ENCODE peak calls at places on chromosomes 4 and X, in four cellular contexts. One of them, this sample, is unnamed.

GRCh38 chr4:62923783-62924182 is 1485.5 kb downstream of the TECRL start:
- DNase-seq in SK-N-SH: no peak
- DNase-seq in GM12878: no peak
- DNase-seq in HepG2: no peak
- DNase-seq in this sample: no peak

GRCh38 chr4:153222162-153222789 is 18.0 kb downstream of the TRIM2 start:
- DNase-seq in SK-N-SH: peak
- DNase-seq in GM12878: no peak
- DNase-seq in HepG2: no peak
- DNase-seq in this sample: no peak

GRCh38 chrX:23857409-23857808 is 50.3 kb downstream of the APOO start:
- DNase-seq in SK-N-SH: no peak
- DNase-seq in GM12878: no peak
- DNase-seq in HepG2: peak
- DNase-seq in this sample: no peak

GRCh38 chrX:112832481-112833095 is 8.0 kb downstream of the AMOT start:
- DNase-seq in SK-N-SH: no peak
- DNase-seq in GM12878: no peak
- DNase-seq in HepG2: no peak
- DNase-seq in this sample: no peak

GRCh38 chrX:42530027-42530426 is 247.9 kb downstream of the PPP1R2C start:
- DNase-seq in SK-N-SH: no peak
- DNase-seq in GM12878: no peak
- DNase-seq in HepG2: no peak
- DNase-seq in this sample: no peak

GRCh38 chr4:39963656-39964055 is 14.1 kb downstream of the PDS5A start:
- DNase-seq in SK-N-SH: no peak
- DNase-seq in GM12878: no peak
- DNase-seq in HepG2: no peak
- DNase-seq in this sample: no peak

GRCh38 chr4:53937918-53938317 is 126.5 kb downstream of the CHIC2 start:
- DNase-seq in SK-N-SH: no peak
- DNase-seq in GM12878: no peak
- DNase-seq in HepG2: no peak
- DNase-seq in this sample: peak

GRCh38 chrX:153933751-153934472 is 925 bp downstream of the NAA10 start:
- DNase-seq in SK-N-SH: no peak
- DNase-seq in GM12878: no peak
- DNase-seq in HepG2: no peak
- DNase-seq in this sample: no peak

GRCh38 chr4:40185830-40186664 is 10.8 kb upstream of the RHOH start:
- DNase-seq in SK-N-SH: no peak
- DNase-seq in GM12878: peak
- DNase-seq in HepG2: no peak
- DNase-seq in this sample: no peak

GRCh38 chrX:41145920-41146608 is 60.8 kb downstream of the USP9X start:
- DNase-seq in SK-N-SH: no peak
- DNase-seq in GM12878: no peak
- DNase-seq in HepG2: no peak
- DNase-seq in this sample: no peak

GRCh38 chr4:178027796-178028195 is 585.6 kb upstream of the AGA start:
- DNase-seq in SK-N-SH: no peak
- DNase-seq in GM12878: no peak
- DNase-seq in HepG2: no peak
- DNase-seq in this sample: no peak

GRCh38 chr4:187444061-187444460 is 551.5 kb upstream of the ZFP42 start:
- DNase-seq in SK-N-SH: no peak
- DNase-seq in GM12878: no peak
- DNase-seq in HepG2: no peak
- DNase-seq in this sample: no peak

GRCh38 chrX:40182095-40182494 is 84.3 kb upstream of the BCOR start:
- DNase-seq in SK-N-SH: no peak
- DNase-seq in GM12878: no peak
- DNase-seq in HepG2: no peak
- DNase-seq in this sample: no peak

GRCh38 chr4:77695769-77696168 is 90.1 kb downstream of the CXCL13 start:
- DNase-seq in SK-N-SH: no peak
- DNase-seq in GM12878: no peak
- DNase-seq in HepG2: peak
- DNase-seq in this sample: no peak

GRCh38 chr4:169612869-169613859 is 781 bp upstream of the NEK1 start:
- DNase-seq in SK-N-SH: peak
- DNase-seq in GM12878: no peak
- DNase-seq in HepG2: peak
- DNase-seq in this sample: peak

GRCh38 chrX:118679290-118679689 is 48.1 kb upstream of the IL13RA1 start:
- DNase-seq in SK-N-SH: no peak
- DNase-seq in GM12878: no peak
- DNase-seq in HepG2: no peak
- DNase-seq in this sample: no peak

GRCh38 chrX:14489437-14489836 is 39.9 kb upstream of the GLRA2 start:
- DNase-seq in SK-N-SH: no peak
- DNase-seq in GM12878: no peak
- DNase-seq in HepG2: no peak
- DNase-seq in this sample: no peak

GRCh38 chr4:177119021-177119461 is 190.6 kb upstream of the NEIL3 start:
- DNase-seq in SK-N-SH: no peak
- DNase-seq in GM12878: no peak
- DNase-seq in HepG2: no peak
- DNase-seq in this sample: no peak

GRCh38 chrX:135516376-135516775 is 4.1 kb upstream of the INTS6L start:
- DNase-seq in SK-N-SH: no peak
- DNase-seq in GM12878: no peak
- DNase-seq in HepG2: no peak
- DNase-seq in this sample: peak

GRCh38 chr4:21366312-21366711 is 582.3 kb downstream of the KCNIP4 start:
- DNase-seq in SK-N-SH: no peak
- DNase-seq in GM12878: no peak
- DNase-seq in HepG2: no peak
- DNase-seq in this sample: no peak

GRCh38 chrX:15973299-15973698 is 118.7 kb upstream of the AP1S2 start:
- DNase-seq in SK-N-SH: peak
- DNase-seq in GM12878: peak
- DNase-seq in HepG2: peak
- DNase-seq in this sample: peak

DNA sequence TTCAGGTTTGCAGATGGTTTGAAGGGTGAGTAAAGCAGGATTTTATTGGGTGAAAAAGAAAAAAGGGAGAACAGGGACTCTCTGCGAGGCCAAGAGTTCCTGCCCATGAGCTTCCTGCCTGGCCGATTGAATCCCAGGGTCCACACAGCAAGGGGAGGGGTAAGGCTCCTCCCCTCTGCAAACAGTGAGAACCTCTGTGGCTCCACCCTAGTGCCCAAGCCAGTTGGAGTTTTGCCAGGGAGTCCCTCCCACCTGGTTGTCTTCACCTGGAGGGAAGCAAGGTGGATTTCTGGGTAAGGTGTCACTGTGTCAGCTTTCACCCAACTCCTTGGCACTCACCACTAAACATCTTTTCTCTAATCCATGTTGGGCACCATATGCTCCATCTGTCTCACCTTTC is 70.9 kb downstream of the PDHA2 start:
- DNase-seq in SK-N-SH: no peak
- DNase-seq in GM12878: no peak
- DNase-seq in HepG2: no peak
- DNase-seq in this sample: no peak
- TF ChIP-seq SIN3A in SK-N-SH: no peak
- TF ChIP-seq SIN3A in GM12878: no peak
- TF ChIP-seq SIN3A in HepG2: no peak
- TF ChIP-seq SIN3A in this sample: no peak

GRCh38 chr4:141132689-141133145 is 552 bp downstream of the RNF150 start:
- DNase-seq in SK-N-SH: peak
- DNase-seq in GM12878: no peak
- DNase-seq in HepG2: no peak
- DNase-seq in this sample: no peak
- TF ChIP-seq MXI1 in SK-N-SH: no peak
- TF ChIP-seq MXI1 in GM12878: no peak
- TF ChIP-seq MXI1 in HepG2: no peak
- TF ChIP-seq MXI1 in this sample: no peak

GRCh38 chr4:185179488-185179887 is 24.3 kb downstream of the CFAP97 start:
- DNase-seq in SK-N-SH: no peak
- DNase-seq in GM12878: no peak
- DNase-seq in HepG2: no peak
- DNase-seq in this sample: no peak
- H3K27ac ChIP-seq in SK-N-SH: no peak
- H3K27ac ChIP-seq in GM12878: no peak
- H3K27ac ChIP-seq in HepG2: no peak
- H3K27ac ChIP-seq in this sample: no peak

DNA sequence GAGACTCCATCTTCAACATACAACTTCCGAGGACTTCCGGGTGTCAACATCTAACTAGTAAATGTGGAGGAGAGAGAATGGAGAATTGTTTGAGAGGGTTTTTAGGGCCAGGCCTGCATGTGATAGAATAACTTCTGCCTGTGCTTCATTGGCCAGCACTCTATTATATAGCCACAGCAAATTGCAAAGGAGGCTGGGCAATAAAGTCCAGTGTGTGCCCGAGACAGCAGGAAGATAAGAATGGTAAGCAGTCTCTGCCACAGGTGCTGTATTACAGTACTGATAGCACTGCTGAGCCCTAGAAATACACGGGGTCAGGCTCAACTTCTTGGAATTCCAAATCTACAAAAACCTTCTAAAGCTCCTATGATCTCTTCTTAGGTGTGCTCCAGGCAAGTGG is 20.8 kb upstream of the LIMCH1 start:
- DNase-seq in SK-N-SH: no peak
- DNase-seq in GM12878: no peak
- DNase-seq in HepG2: no peak
- DNase-seq in this sample: no peak
- TF ChIP-seq SIN3A in SK-N-SH: no peak
- TF ChIP-seq SIN3A in GM12878: no peak
- TF ChIP-seq SIN3A in HepG2: no peak
- TF ChIP-seq SIN3A in this sample: no peak

DNA sequence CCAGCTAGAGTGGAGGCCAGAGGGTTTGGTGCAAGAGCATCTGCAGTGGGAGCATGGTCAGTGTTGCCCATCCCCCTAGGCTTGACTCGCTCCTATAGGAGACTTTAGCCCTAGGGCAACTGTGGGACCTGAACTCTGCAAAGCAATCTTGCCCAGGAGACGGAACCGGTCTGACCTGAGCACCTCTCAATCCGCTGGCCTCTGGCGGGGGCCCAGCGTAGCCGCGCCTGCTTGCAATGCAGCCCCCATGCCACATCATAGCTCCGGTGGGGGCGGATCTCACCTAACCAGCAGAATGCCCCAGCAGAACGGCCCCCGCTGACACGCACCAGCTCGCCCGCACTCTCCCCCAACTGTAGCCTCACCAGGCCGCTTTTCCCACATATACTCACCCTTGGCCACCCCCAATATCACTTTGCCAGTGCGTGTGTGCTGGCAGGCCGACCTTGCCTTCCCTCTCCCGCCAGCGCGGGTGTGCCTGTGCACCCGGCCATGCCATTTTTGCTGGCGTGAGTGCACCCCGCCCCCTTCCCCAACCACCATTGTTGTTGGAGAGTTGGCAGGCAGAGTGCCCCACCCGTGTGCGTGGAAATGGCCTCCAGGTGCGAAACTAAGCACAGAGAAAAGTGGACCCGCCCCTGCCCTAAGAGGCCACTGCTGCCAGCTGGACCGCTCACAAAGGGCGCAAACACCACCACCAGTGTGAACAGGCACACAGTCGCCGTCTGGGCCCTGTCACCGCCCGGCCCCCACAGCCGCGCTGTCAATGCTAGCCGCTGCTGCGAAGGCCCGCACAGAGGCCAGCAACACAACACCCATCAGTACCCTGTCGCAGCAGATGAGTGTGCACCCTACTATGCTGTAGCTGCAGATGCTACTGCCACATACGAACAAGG is 5.9 kb downstream of the BEX4 start:
- DNase-seq in SK-N-SH: no peak
- DNase-seq in GM12878: no peak
- DNase-seq in HepG2: no peak
- DNase-seq in this sample: no peak
- TF ChIP-seq MXI1 in SK-N-SH: no peak
- TF ChIP-seq MXI1 in GM12878: no peak
- TF ChIP-seq MXI1 in HepG2: no peak
- TF ChIP-seq MXI1 in this sample: no peak

GRCh38 chr4:7910721-7911015 is 29.0 kb downstream of the AFAP1 start:
- DNase-seq in SK-N-SH: no peak
- DNase-seq in GM12878: no peak
- DNase-seq in HepG2: no peak
- DNase-seq in this sample: no peak
- H3K27ac ChIP-seq in SK-N-SH: peak
- H3K27ac ChIP-seq in GM12878: no peak
- H3K27ac ChIP-seq in HepG2: no peak
- H3K27ac ChIP-seq in this sample: no peak

DNA sequence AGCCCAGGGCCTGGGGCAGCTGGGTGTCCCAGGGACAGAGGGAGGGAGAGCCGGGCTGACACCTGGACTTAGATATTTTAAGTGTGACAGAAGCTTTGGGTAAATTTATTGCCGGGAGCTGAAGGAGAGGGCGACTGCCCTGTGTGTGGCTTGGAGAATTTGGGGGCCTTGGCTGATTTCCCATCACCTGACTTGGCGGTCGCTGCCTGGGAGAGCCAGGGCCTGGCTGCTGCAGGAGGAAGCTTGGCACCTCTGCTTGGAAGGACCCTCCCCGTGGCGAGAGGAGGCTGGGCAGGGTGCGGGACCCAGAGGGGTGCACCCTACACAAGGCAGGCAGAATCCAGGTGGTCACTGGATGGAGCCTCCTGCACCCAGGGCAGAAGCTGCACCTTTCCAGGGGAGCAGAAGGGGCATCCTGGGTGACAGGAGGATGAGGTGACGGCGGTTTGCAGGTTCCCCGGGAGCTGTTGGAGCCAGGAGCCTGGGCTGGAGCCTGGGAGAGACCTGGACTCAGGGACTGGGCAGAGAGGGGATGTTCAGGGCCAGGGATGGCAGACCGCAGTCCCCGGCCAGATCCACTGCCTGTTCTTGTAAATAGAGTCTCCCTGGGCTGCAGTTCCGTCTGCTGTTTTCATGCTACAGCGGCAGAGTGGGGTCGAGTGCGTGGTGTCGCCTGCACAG is 72.0 kb downstream of the RGS12 start:
- DNase-seq in SK-N-SH: peak
- DNase-seq in GM12878: no peak
- DNase-seq in HepG2: no peak
- DNase-seq in this sample: no peak
- TF ChIP-seq SIN3A in SK-N-SH: no peak
- TF ChIP-seq SIN3A in GM12878: no peak
- TF ChIP-seq SIN3A in HepG2: no peak
- TF ChIP-seq SIN3A in this sample: no peak

DNA sequence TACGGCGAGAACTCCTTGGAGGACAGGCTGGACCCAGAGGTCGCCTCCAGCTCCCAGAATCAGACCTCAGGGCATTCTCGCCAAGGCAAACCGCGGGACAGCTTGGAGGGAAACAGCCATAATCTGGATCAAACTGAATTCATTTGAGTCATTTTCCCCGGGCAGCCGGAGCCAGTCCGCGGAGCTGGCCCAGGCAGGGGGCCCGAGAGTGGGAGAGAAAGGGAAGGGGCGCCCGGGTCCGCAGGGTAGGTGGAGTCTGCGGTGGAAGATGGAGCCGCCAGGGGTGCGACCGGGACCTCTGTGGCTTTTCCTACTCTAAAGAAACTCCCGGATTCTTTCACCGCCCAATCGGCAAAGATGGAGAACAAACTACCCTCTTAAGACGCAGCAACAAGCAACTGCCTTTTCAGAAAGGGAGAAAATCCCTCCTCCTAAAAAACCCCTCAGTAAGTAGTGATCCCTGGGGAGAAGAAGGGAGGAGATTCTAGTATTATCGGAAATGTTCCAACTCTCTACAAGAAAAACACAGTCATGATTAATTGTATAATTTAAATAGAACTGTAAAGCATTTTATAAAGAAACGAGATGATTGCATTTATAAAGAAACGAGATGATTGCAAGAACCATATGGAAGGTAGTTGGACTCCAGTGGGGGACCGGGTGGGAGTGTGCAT is 5.1 kb downstream of the NKX3-2 start:
- DNase-seq in SK-N-SH: peak
- DNase-seq in GM12878: no peak
- DNase-seq in HepG2: no peak
- DNase-seq in this sample: no peak
- TF ChIP-seq MXI1 in SK-N-SH: no peak
- TF ChIP-seq MXI1 in GM12878: no peak
- TF ChIP-seq MXI1 in HepG2: no peak
- TF ChIP-seq MXI1 in this sample: no peak